ENCODE peak calls at places on chromosomes 13 and 19, in seven cellular contexts. D, J, U, C, I, N and A are unnamed samples.

GRCh38 chr13:39321578-39321977 is 281.4 kb downstream of the LHFPL6 start:
- DNase-seq in D (no peak), J (no peak), U (no peak), C (no peak), I (no peak), N (peak; percentile 45), A (no peak)

GRCh38 chr19:51227324-51227723 is 2.4 kb downstream of the CD33 start:
- DNase-seq in D (no peak), J (no peak), U (no peak), C (no peak), I (no peak), N (no peak), A (no peak)

GRCh38 chr13:36819811-36820140 is 754 bp downstream of the RFXAP start:
- DNase-seq in D (no peak), J (no peak), U (peak; percentile 61), C (peak; percentile 21), I (peak; percentile 19), N (peak; percentile 52), A (no peak)

GRCh38 chr19:51282335-51282734 is 29.1 kb upstream of the IGLON5 start:
- DNase-seq in D (no peak), J (no peak), U (no peak), C (no peak), I (no peak), N (no peak), A (no peak)

GRCh38 chr13:87208636-87209035 is 462.5 kb upstream of the SLITRK5 start:
- DNase-seq in D (no peak), J (no peak), U (no peak), C (no peak), I (no peak), N (no peak), A (no peak)

GRCh38 chr13:50589139-50589538 is 254.4 kb downstream of the DLEU7 start:
- DNase-seq in D (no peak), J (no peak), U (no peak), C (peak; percentile 61), I (peak; percentile 11), N (peak; percentile 95), A (no peak)

GRCh38 chr13:113837554-113838355 is 26.1 kb downstream of the GAS6 start:
- DNase-seq in D (peak; percentile 67), J (no peak), U (no peak), C (peak; percentile 84), I (peak; percentile 93), N (peak; percentile 99), A (no peak)

GRCh38 chr19:58053480-58054156 is 5.5 kb upstream of the ZNF135 start:
- DNase-seq in D (no peak), J (no peak), U (no peak), C (no peak), I (no peak), N (no peak), A (no peak)

GRCh38 chr19:43651758-43652545 is 12.3 kb upstream of the CADM4 start:
- DNase-seq in D (no peak), J (peak; percentile 80), U (peak; percentile 75), C (peak; percentile 59), I (peak; percentile 78), N (peak; percentile 78), A (peak; percentile 79)

GRCh38 chr13:100334209-100334608 is 245.3 kb downstream of the PCCA start:
- DNase-seq in D (no peak), J (no peak), U (no peak), C (no peak), I (no peak), N (no peak), A (no peak)

GRCh38 chr13:43095771-43096719 is 72.7 kb downstream of the DNAJC15 start:
- DNase-seq in D (no peak), J (no peak), U (no peak), C (no peak), I (no peak), N (no peak), A (no peak)

GRCh38 chr19:16324384-16325160 is at the start of gene KLF2:
- DNase-seq in D (peak; percentile 63), J (peak; percentile 96), U (peak; percentile 87), C (peak; percentile 90), I (peak; percentile 93), N (peak; percentile 96), A (peak; percentile 86)

GRCh38 chr13:113947321-113948033 is 26.4 kb downstream of the C13orf46 start:
- DNase-seq in D (peak; percentile 12), J (no peak), U (peak; percentile 30), C (peak; percentile 55), I (peak; percentile 49), N (peak; percentile 76), A (no peak)

GRCh38 chr19:51971624-51972023 is 15.0 kb downstream of the ZNF350 start:
- DNase-seq in D (no peak), J (no peak), U (peak; percentile 9), C (no peak), I (no peak), N (peak; percentile 16), A (peak; percentile 55)

GRCh38 chr13:27011661-27012060 is 159.9 kb downstream of the USP12 start:
- DNase-seq in D (no peak), J (no peak), U (no peak), C (no peak), I (no peak), N (no peak), A (no peak)

GRCh38 chr13:51244637-51245405 is 22.6 kb downstream of the FAM124A start:
- DNase-seq in D (no peak), J (no peak), U (no peak), C (no peak), I (no peak), N (no peak), A (no peak)

GRCh38 chr19:19366691-19367396 is 38.6 kb upstream of the GATAD2A start:
- DNase-seq in D (peak; percentile 95), J (peak; percentile 75), U (peak; percentile 84), C (peak; percentile 91), I (peak; percentile 88), N (peak; percentile 67), A (peak; percentile 92)

DNA sequence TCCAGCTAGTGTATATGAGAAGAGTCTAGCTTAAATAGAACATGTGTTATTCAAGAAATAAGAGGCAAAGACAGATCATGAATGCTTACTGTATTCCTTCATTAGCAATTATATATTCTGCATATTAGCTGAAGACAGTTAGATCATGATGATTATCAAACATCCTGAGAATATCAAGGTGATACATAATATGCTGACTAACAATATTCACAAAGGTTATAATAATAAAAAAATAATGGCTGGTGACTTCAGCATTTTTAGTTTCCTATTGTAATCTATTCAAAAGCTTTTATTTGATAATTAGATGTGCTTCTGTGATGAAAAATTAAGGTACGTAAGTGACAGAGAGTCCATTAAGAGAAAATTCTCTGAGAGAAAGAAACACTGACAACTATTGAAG is 511.4 kb downstream of the PCDH17 start:
- DNase-seq in D (no peak), J (no peak), U (no peak), C (no peak), I (no peak), N (no peak), A (no peak)
- TF ChIP-seq EZH2phosphoT487 in D (no peak), J (no peak), U (no peak), C (no peak), I (no peak), N (no peak), A (no peak)

GRCh38 chr13:93226623-93227279 is at the start of gene GPC6:
- DNase-seq in D (no peak), J (peak; percentile 47), U (peak; percentile 84), C (peak; percentile 75), I (peak; percentile 87), N (peak; percentile 90), A (no peak)

GRCh38 chr13:93227280-93227905 is 786 bp downstream of the GPC6 start:
- DNase-seq in D (no peak), J (peak; percentile 28), U (peak; percentile 75), C (peak; percentile 43), I (peak; percentile 69), N (peak; percentile 72), A (no peak)

GRCh38 chr13:93230466-93230865 is 3.9 kb downstream of the GPC6 start:
- DNase-seq in D (no peak), J (no peak), U (no peak), C (peak; percentile 50), I (peak; percentile 22), N (peak; percentile 89), A (no peak)

GRCh38 chr13:93226065-93226622 is 463 bp upstream of the GPC6 start:
- DNase-seq in D (no peak), J (no peak), U (no peak), C (no peak), I (no peak), N (no peak), A (no peak)

GRCh38 chr13:93227906-93228801 is 1.5 kb downstream of the GPC6 start:
- DNase-seq in D (no peak), J (peak; percentile 77), U (peak; percentile 93), C (peak; percentile 64), I (peak; percentile 90), N (peak; percentile 90), A (no peak)
- H2AFZ ChIP-seq in D (no peak overlapping the region), J (peak overlapping the region; percentile 39), U (peak overlapping the region; percentile 77), C (peak overlapping the region; percentile 97), I (peak overlapping the region; percentile 52), N (peak overlapping the region; percentile 95), A (no peak overlapping the region)

GRCh38 chr19:7722231-7722651 is 9.7 kb downstream of the CLEC4G start:
- DNase-seq in D (no peak), J (no peak), U (peak; percentile 18), C (no peak), I (no peak), N (no peak), A (no peak)
- TF ChIP-seq EZH2phosphoT487 in D (no peak), J (no peak), U (no peak), C (no peak), I (no peak), N (no peak), A (no peak)

GRCh38 chr13:47112900-47113299 is 216.0 kb upstream of the HTR2A start:
- DNase-seq in D (no peak), J (no peak), U (no peak), C (peak; percentile 33), I (no peak), N (no peak), A (no peak)

GRCh38 chr13:47111499-47111898 is 214.6 kb upstream of the HTR2A start:
- DNase-seq in D (no peak), J (no peak), U (no peak), C (no peak), I (no peak), N (no peak), A (no peak)

GRCh38 chr13:47110833-47111240 is 214.0 kb upstream of the HTR2A start:
- DNase-seq in D (no peak), J (no peak), U (no peak), C (peak; percentile 77), I (no peak), N (no peak), A (no peak)

GRCh38 chr13:47112205-47112896 is 215.5 kb upstream of the HTR2A start:
- DNase-seq in D (no peak), J (no peak), U (peak; percentile 65), C (peak; percentile 71), I (no peak), N (peak; percentile 59), A (no peak)

DNA sequence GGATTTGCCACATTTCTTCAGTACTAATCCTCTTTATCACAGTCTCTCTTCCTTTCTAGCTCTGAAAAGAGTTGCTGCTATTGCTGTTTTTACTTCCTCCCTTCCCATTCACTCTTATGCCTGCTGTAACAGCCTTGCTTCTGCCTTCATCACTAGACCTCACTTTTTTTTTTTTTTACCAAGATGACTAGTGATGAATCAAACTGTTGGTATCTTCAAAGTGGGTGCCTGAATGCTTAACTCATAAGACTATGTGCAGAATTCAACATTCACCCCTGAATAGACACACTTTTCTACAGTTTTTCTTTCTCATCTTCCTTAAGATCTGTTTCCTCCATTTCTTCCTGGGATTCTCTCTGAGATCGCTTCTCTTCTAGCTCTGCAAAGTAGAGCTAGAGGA is 217.2 kb upstream of the HTR2A start:
- DNase-seq in D (no peak), J (no peak), U (peak; percentile 18), C (peak; percentile 62), I (no peak), N (peak; percentile 90), A (no peak)
- H2AFZ ChIP-seq in D (no peak overlapping the region), J (no peak overlapping the region), U (peak overlapping the region; percentile 14), C (no peak overlapping the region), I (no peak overlapping the region), N (peak overlapping the region; percentile 68), A (no peak overlapping the region)